ENCODE peak calls at places on chromosomes 7 and 10, in four cellular contexts. M is fibroblast of pulmonary artery, Q is fibroblast of gingiva, P is NCI-H226. D is an unnamed sample.
A peak's percentile ranks its signal among the peaks of the same experiment; 100 is the strongest.

GRCh38 chr7:54961391-54961790 is 57.4 kb upstream of the EGFR start:
- DNase-seq in M (no peak), Q (no peak), P (peak; percentile 13), D (no peak)

GRCh38 chr10:46284286-46285229 is 2.2 kb upstream of the ANTXRL start:
- DNase-seq in M (peak; percentile 49), Q (peak; percentile 43), P (peak; percentile 70), D (peak; percentile 52)

GRCh38 chr10:104142081-104142480 is 20.1 kb downstream of the SFR1 start:
- DNase-seq in M (no peak), Q (no peak), P (no peak), D (no peak)

GRCh38 chr10:34817586-34817985 is 2.5 kb upstream of the PARD3 start:
- DNase-seq in M (no peak), Q (no peak), P (no peak), D (no peak)

GRCh38 chr7:13144622-13145021 is 457.2 kb downstream of the ARL4A start:
- DNase-seq in M (peak; percentile 48), Q (peak; percentile 67), P (no peak), D (no peak)

GRCh38 chr10:94076325-94076841 is 82.7 kb downstream of the PLCE1 start:
- DNase-seq in M (peak; percentile 63), Q (peak; percentile 69), P (peak; percentile 40), D (no peak)

GRCh38 chr10:91901784-91902677 is 7.3 kb downstream of the FGFBP3 start:
- DNase-seq in M (peak; percentile 97), Q (peak; percentile 76), P (peak; percentile 92), D (peak; percentile 15)

GRCh38 chr10:6151087-6151977 is 51.4 kb upstream of the PFKFB3 start:
- DNase-seq in M (peak; percentile 76), Q (peak; percentile 64), P (no peak), D (no peak)

GRCh38 chr10:38103754-38104153 is 9.6 kb downstream of the ZNF37A start:
- DNase-seq in M (no peak), Q (no peak), P (no peak), D (no peak)

GRCh38 chr7:1225462-1226154 is 7.1 kb upstream of the UNCX start:
- DNase-seq in M (peak; percentile 21), Q (no peak), P (no peak), D (no peak)

GRCh38 chr7:13276977-13277376 is 589.5 kb downstream of the ARL4A start:
- DNase-seq in M (peak; percentile 20), Q (no peak), P (no peak), D (no peak)

GRCh38 chr10:69481280-69481679 is 30.0 kb downstream of the TSPAN15 start:
- DNase-seq in M (no peak), Q (no peak), P (no peak), D (no peak)

GRCh38 chr10:548212-548897 is 141.1 kb downstream of the DIP2C start:
- DNase-seq in M (no peak), Q (no peak), P (no peak), D (no peak)

GRCh38 chr10:79348640-79348988 is 1.3 kb downstream of the PPIF start:
- DNase-seq in M (peak; percentile 26), Q (peak; percentile 26), P (no peak), D (no peak)

GRCh38 chr7:7918736-7919448 is 49.7 kb upstream of the GLCCI1 start:
- DNase-seq in M (no peak), Q (peak; percentile 26), P (no peak), D (no peak)

GRCh38 chr10:59971915-59972314 is 65.6 kb upstream of the CCDC6 start:
- DNase-seq in M (peak; percentile 55), Q (no peak), P (peak; percentile 44), D (no peak)

GRCh38 chr10:91552706-91553105 is 80.2 kb downstream of the PPP1R3C start:
- DNase-seq in M (peak; percentile 43), Q (peak; percentile 26), P (peak; percentile 1), D (no peak)

GRCh38 chr10:60951272-60951724 is 7.3 kb upstream of the RHOBTB1 start:
- DNase-seq in M (no peak), Q (no peak), P (no peak), D (no peak)

GRCh38 chr7:517848-518629 is 1.6 kb downstream of the PDGFA start:
- DNase-seq in M (peak; percentile 70), Q (peak; percentile 70), P (peak; percentile 62), D (no peak)

GRCh38 chr7:87398441-87398840 is 53.0 kb downstream of the CROT start:
- DNase-seq in M (peak; percentile 21), Q (peak; percentile 57), P (peak; percentile 17), D (no peak)

GRCh38 chr10:23556727-23557440 is 118.0 kb downstream of the OTUD1 start:
- DNase-seq in M (peak; percentile 15), Q (peak; percentile 70), P (peak; percentile 34), D (no peak)

GRCh38 chr7:54115028-54115763 is 427.0 kb upstream of the VSTM2A start:
- DNase-seq in M (no peak), Q (no peak), P (no peak), D (no peak)